ENCODE peak calls at places on chromosomes 12 and 14, in five cellular contexts. S is HepG2, J is stomach, L is suprapubic skin, Q is GM23338. N is an unnamed sample.

GRCh38 chr14:68683326-68683725 is 109.5 kb downstream of the ZFP36L1 start:
- DNase-seq in S (no peak), J (no peak), L (no peak), Q (no peak), N (no peak)

GRCh38 chr12:2287589-2287988 is 234.8 kb downstream of the CACNA1C start:
- DNase-seq in S (no peak), J (no peak), L (no peak), Q (no peak), N (no peak)

GRCh38 chr12:62466018-62466595 is 519 bp upstream of the MON2 start:
- DNase-seq in S (peak; percentile 6), J (peak; percentile 35), L (no peak), Q (peak; percentile 78), N (no peak)

GRCh38 chr14:104750658-104751057 is 2.3 kb upstream of the SIVA1 start:
- DNase-seq in S (peak; percentile 34), J (no peak), L (no peak), Q (no peak), N (no peak)

GRCh38 chr12:70549340-70550179 is 87.7 kb downstream of the PTPRB start:
- DNase-seq in S (peak; percentile 49), J (no peak), L (no peak), Q (no peak), N (no peak)

GRCh38 chr12:77751939-77752338 is 78.8 kb upstream of the NAV3 start:
- DNase-seq in S (no peak), J (no peak), L (no peak), Q (no peak), N (no peak)

GRCh38 chr12:124461241-124461673 is 106.2 kb downstream of the NCOR2 start:
- DNase-seq in S (no peak), J (no peak), L (no peak), Q (no peak), N (peak; percentile 77)

GRCh38 chr14:66206554-66206953 is 279.6 kb upstream of the CCDC196 start:
- DNase-seq in S (no peak), J (no peak), L (no peak), Q (peak; percentile 20), N (no peak)

GRCh38 chr14:63893701-63894458 is 41.1 kb downstream of the SYNE2 start:
- DNase-seq in S (no peak), J (peak; percentile 29), L (no peak), Q (peak; percentile 52), N (no peak)

GRCh38 chr14:100045687-100046344 is 19.4 kb upstream of the EVL start:
- DNase-seq in S (no peak), J (no peak), L (no peak), Q (no peak), N (no peak)

GRCh38 chr12:64193931-64194330 is 28.2 kb downstream of the KICS2 start:
- DNase-seq in S (no peak), J (no peak), L (no peak), Q (no peak), N (no peak)

GRCh38 chr12:116880213-116880816 is 926 bp downstream of the HRK start:
- DNase-seq in S (no peak), J (no peak), L (no peak), Q (peak; percentile 32), N (no peak)

GRCh38 chr12:116880817-116881324 is 370 bp downstream of the HRK start:
- DNase-seq in S (peak; percentile 27), J (peak; percentile 49), L (no peak), Q (peak; percentile 81), N (no peak)

GRCh38 chr12:116881325-116881866 is at the start of gene HRK:
- DNase-seq in S (no peak), J (no peak), L (no peak), Q (peak; percentile 74), N (peak; percentile 68)

GRCh38 chr12:116882742-116883141 is 1.5 kb upstream of the HRK start:
- DNase-seq in S (no peak), J (no peak), L (no peak), Q (peak; percentile 71), N (no peak)

GRCh38 chr12:116881867-116882507 is 746 bp upstream of the HRK start:
- DNase-seq in S (no peak), J (no peak), L (no peak), Q (peak; percentile 32), N (peak; percentile 55)
- H3K4me3 ChIP-seq in S (peak overlapping the region; percentile 58), J (peak overlapping the region; percentile 36), L (peak overlapping the region; percentile 35), Q (peak overlapping the region; percentile 78), N (no peak overlapping the region)

GRCh38 chr14:26963696-26964095 is 365.9 kb upstream of the NOVA1 start:
- DNase-seq in S (no peak), J (no peak), L (no peak), Q (no peak), N (no peak)

GRCh38 chr14:26966942-26967341 is 369.1 kb upstream of the NOVA1 start:
- DNase-seq in S (no peak), J (no peak), L (no peak), Q (peak; percentile 23), N (no peak)
- TF ChIP-seq POLR2AphosphoS5 in S (no peak), J (no peak), L (peak; percentile 37), Q (no peak), N (no peak)

GRCh38 chr12:58167622-58168021 is 226.3 kb downstream of the ATP23 start:
- DNase-seq in S (no peak), J (no peak), L (no peak), Q (no peak), N (no peak)
- H3K4me1 ChIP-seq in S (no peaks in the 10 kb centered on the region), J (peaks cover 4% of the 10 kb centered on the region), L (no peaks in the 10 kb centered on the region), Q (peaks cover 24% of the 10 kb centered on the region), N (no peaks in the 10 kb centered on the region)

GRCh38 chr14:73755434-73756014 is 41.3 kb upstream of the PNMA1 start:
- DNase-seq in S (no peak), J (peak; percentile 55), L (no peak), Q (no peak), N (no peak)
- H3K4me3 ChIP-seq in S (peak overlapping the region; percentile 65), J (peak overlapping the region; percentile 8), L (peak overlapping the region; percentile 35), Q (no peak overlapping the region), N (peak overlapping the region; percentile 30)

GRCh38 chr14:24293525-24293924 is 6.1 kb downstream of the DHRS1 start:
- DNase-seq in S (no peak), J (no peak), L (no peak), Q (no peak), N (no peak)

GRCh38 chr14:24289649-24290283 is 9.8 kb downstream of the DHRS1 start:
- DNase-seq in S (no peak), J (no peak), L (no peak), Q (no peak), N (no peak)

GRCh38 chr14:24291446-24292117 is 8.0 kb downstream of the DHRS1 start:
- DNase-seq in S (no peak), J (no peak), L (no peak), Q (no peak), N (no peak)

GRCh38 chr14:24292118-24292807 is 7.3 kb downstream of the DHRS1 start:
- DNase-seq in S (no peak), J (no peak), L (no peak), Q (no peak), N (no peak)

DNA sequence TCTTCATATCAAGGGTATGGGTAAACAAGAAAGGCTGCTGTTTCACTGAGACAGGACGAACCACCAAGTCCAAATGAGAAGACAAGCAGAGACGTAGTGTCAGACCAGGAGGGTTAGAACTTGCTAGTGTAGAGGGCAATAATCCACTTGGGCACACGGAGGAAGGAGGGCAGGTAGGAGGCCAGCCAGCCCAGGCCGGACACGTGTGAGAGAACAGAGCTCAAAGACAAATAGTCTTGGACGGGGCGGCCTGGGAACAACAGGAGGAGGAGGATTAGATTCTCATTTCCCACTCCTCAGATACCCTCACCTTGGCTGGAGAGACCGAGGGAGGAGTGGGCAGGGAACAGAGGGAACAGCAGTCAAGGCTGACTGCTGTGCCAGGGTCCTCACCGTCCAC is 8.8 kb downstream of the DHRS1 start:
- DNase-seq in S (no peak), J (no peak), L (no peak), Q (no peak), N (no peak)
- TF ChIP-seq POLR2AphosphoS5 in S (no peak), J (no peak), L (no peak), Q (no peak), N (no peak)

GRCh38 chr14:93009471-93010117 is 86.6 kb downstream of the CHGA start:
- DNase-seq in S (no peak), J (no peak), L (peak; percentile 84), Q (no peak), N (peak; percentile 40)
- H3K4me1 ChIP-seq in S (peaks cover 49% of the 10 kb centered on the region), J (peaks cover 36% of the 10 kb centered on the region), L (peaks cover 86% of the 10 kb centered on the region), Q (no peaks in the 10 kb centered on the region), N (peaks cover 62% of the 10 kb centered on the region)

GRCh38 chr14:73567951-73568885 is 795 bp upstream of the ACOT2 start:
- DNase-seq in S (peak; percentile 46), J (no peak), L (no peak), Q (no peak), N (no peak)
- H3K4me3 ChIP-seq in S (peak overlapping the region; percentile 74), J (peak overlapping the region; percentile 76), L (peak overlapping the region; percentile 56), Q (peak overlapping the region; percentile 62), N (peak overlapping the region; percentile 56)

DNA sequence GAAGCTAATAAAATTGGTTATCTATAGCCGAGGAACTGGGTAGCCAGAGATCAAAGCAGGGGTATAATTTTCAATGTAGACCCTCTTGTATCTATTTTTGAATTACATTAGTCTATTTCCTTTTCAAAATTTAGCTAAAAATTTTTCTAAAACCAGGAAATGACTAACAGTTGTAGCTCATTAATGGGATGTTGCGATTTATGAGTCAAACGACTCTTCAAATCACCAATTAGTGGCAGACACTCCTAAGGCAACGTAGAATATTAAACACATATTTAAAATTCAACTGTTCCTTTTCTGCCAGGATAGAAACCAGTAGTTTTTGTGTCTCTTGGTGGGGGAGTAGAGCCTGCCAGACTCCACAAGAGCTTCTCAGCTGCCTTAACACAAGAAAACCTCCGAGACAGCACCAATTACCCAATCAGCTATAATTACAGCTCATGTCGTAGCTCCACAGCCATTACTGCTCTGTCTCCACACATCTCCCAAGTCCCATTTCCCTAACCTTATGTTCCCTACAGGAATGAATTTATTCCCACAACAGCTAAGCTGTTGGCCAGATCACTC is 26.9 kb downstream of the GCN1 start:
- DNase-seq in S (no peak), J (no peak), L (no peak), Q (no peak), N (no peak)
- TF ChIP-seq POLR2AphosphoS5 in S (no peak), J (no peak), L (no peak), Q (no peak), N (no peak)

GRCh38 chr14:38074754-38075153 is 132.9 kb upstream of the SSTR1 start:
- DNase-seq in S (no peak), J (no peak), L (no peak), Q (no peak), N (no peak)

GRCh38 chr14:38080696-38081095 is 127.0 kb upstream of the SSTR1 start:
- DNase-seq in S (no peak), J (no peak), L (no peak), Q (no peak), N (no peak)

GRCh38 chr14:38079886-38080285 is 127.8 kb upstream of the SSTR1 start:
- DNase-seq in S (no peak), J (no peak), L (no peak), Q (no peak), N (no peak)

GRCh38 chr14:38078393-38078792 is 129.3 kb upstream of the SSTR1 start:
- DNase-seq in S (no peak), J (peak; percentile 30), L (no peak), Q (no peak), N (no peak)

DNA sequence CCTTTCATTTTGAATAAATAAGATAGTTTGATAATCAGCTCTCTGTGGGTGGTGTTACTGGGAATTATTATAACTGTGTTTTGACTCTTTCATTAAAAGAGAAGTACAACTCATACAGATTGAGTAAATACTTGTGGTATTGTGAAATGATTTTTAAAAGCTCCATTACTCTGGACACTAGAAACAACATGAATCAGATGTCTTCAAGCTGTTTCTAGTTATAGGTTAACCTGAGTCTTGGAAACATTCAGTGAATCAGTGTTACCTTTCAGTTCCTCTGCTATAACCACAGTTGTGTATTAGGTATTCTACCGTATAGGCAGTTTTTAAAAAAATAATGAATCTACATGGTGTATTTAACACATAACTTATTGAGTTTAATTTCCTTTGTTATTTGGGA is 128.4 kb upstream of the SSTR1 start:
- DNase-seq in S (no peak), J (no peak), L (no peak), Q (no peak), N (no peak)
- H3K4me1 ChIP-seq in S (no peaks in the 10 kb centered on the region), J (no peaks in the 10 kb centered on the region), L (peaks cover 3% of the 10 kb centered on the region), Q (peaks cover 22% of the 10 kb centered on the region), N (peaks cover 13% of the 10 kb centered on the region)